ENCODE peak calls at places on chromosomes 7 and 10, in eight cellular contexts. M is nephron progenitor cell, K is brain microvascular endothelial cell, B is hepatocyte, E is NCI-H1092 treated with DMSO at 0.1 percent for 48 hours, T is heart right ventricle, H is upper lobe of right lung, W is mucosa of descending colon. L is an unnamed sample.
A peak's percentile ranks its signal among the peaks of the same experiment; 100 is the strongest.

GRCh38 chr10:107653832-107654287 is 489.4 kb upstream of the SORCS1 start:
- DNase-seq in B (peak; percentile 41), E (no peak), M (no peak), W (no peak), T (peak; percentile 9), H (no peak), K (peak; percentile 0), L (peak; percentile 72)

GRCh38 chr7:35630573-35630972 is 64.4 kb downstream of the HERPUD2 start:
- DNase-seq in H (no peak), E (no peak), M (no peak), T (no peak), K (peak; percentile 12), B (no peak), W (no peak), L (peak; percentile 47)

GRCh38 chr7:7176421-7177043 is 5.8 kb upstream of the C1GALT1 start:
- DNase-seq in T (no peak), M (no peak), E (no peak), H (no peak), B (peak; percentile 79), K (peak; percentile 81), W (no peak), L (peak; percentile 73)

GRCh38 chr7:105073143-105073542 is 59.1 kb downstream of the KMT2E start:
- DNase-seq in K (no peak), M (no peak), H (no peak), B (no peak), W (no peak), T (no peak), E (no peak), L (no peak)

GRCh38 chr7:117834983-117835664 is 38.1 kb downstream of the CTTNBP2 start:
- DNase-seq in E (peak; percentile 80), H (no peak), M (no peak), B (no peak), K (no peak), W (no peak), T (no peak), L (no peak)

GRCh38 chr10:114525368-114525949 is 121.2 kb upstream of the AFAP1L2 start:
- DNase-seq in T (no peak), H (no peak), B (no peak), K (peak; percentile 6), M (no peak), E (no peak), W (no peak), L (no peak)

GRCh38 chr10:78543749-78544446 is 510.2 kb downstream of the RPS24 start:
- DNase-seq in K (peak; percentile 33), M (peak; percentile 40), H (peak; percentile 65), E (no peak), T (peak; percentile 70), B (peak; percentile 64), W (no peak), L (no peak)

GRCh38 chr10:70551971-70552422 is 50.5 kb downstream of the PRF1 start:
- DNase-seq in K (peak; percentile 91), T (no peak), M (no peak), B (peak; percentile 77), E (no peak), W (no peak), H (peak; percentile 83), L (no peak)

GRCh38 chr10:100562806-100563293 is 27.1 kb downstream of the HIF1AN start:
- DNase-seq in M (peak; percentile 64), K (peak; percentile 23), H (no peak), B (peak; percentile 26), W (no peak), E (no peak), T (no peak), L (no peak)

GRCh38 chr10:132893090-132893489 is 49.3 kb downstream of the CFAP46 start:
- DNase-seq in T (no peak), H (peak; percentile 54), W (no peak), E (peak; percentile 6), B (no peak), M (peak; percentile 38), K (no peak), L (no peak)

GRCh38 chr10:119253433-119254174 is 46.2 kb downstream of the GRK5 start:
- DNase-seq in T (peak; percentile 73), K (peak; percentile 96), M (peak; percentile 48), E (no peak), W (peak; percentile 69), B (peak; percentile 88), H (no peak), L (peak; percentile 80)

GRCh38 chr7:2403718-2404648 is 572 bp downstream of the CHST12 start:
- DNase-seq in K (peak; percentile 9), B (peak; percentile 70), E (peak; percentile 48), T (no peak), M (peak; percentile 52), W (peak; percentile 75), H (peak; percentile 75), L (peak; percentile 16)

GRCh38 chr7:106114735-106115383 is 2.7 kb upstream of the SYPL1 start:
- DNase-seq in E (no peak), M (no peak), T (no peak), B (no peak), H (no peak), K (no peak), W (no peak), L (no peak)

GRCh38 chr7:148856035-148856881 is 27.8 kb downstream of the EZH2 start:
- DNase-seq in W (no peak), M (peak; percentile 26), B (peak; percentile 27), K (peak; percentile 29), H (no peak), E (peak; percentile 13), T (peak; percentile 29), L (no peak)

GRCh38 chr7:130853503-130854279 is 119.7 kb upstream of the KLF14 start:
- DNase-seq in H (no peak), W (no peak), E (no peak), M (no peak), B (no peak), T (no peak), K (no peak), L (no peak)

GRCh38 chr10:4655406-4655805 is 170.6 kb upstream of the AKR1E2 start:
- DNase-seq in B (no peak), H (no peak), W (no peak), E (no peak), T (no peak), M (no peak), K (no peak), L (peak; percentile 56)

GRCh38 chr7:155987681-155988080 is 175.4 kb upstream of the SHH start:
- DNase-seq in B (no peak), H (no peak), W (no peak), M (no peak), E (no peak), K (no peak), T (no peak), L (no peak)

GRCh38 chr7:46972205-46972604 is 609.7 kb downstream of the TNS3 start:
- DNase-seq in T (no peak), K (peak; percentile 75), H (no peak), E (no peak), M (no peak), W (no peak), B (no peak), L (peak; percentile 61)

GRCh38 chr7:80420876-80421275 is 91.0 kb downstream of the GNAT3 start:
- DNase-seq in T (no peak), K (no peak), W (no peak), B (no peak), H (no peak), E (no peak), M (no peak), L (no peak)

GRCh38 chr10:78524342-78524741 is 490.7 kb downstream of the RPS24 start:
- DNase-seq in W (no peak), E (no peak), T (no peak), B (no peak), K (no peak), H (no peak), M (no peak), L (no peak)

GRCh38 chr7:55239406-55239805 is 125.7 kb upstream of the LANCL2 start:
- DNase-seq in T (no peak), B (no peak), K (no peak), E (no peak), H (no peak), W (no peak), M (no peak), L (no peak)

GRCh38 chr10:61888744-61889143 is 12.8 kb upstream of the ARID5B start:
- DNase-seq in K (no peak), W (no peak), M (no peak), T (no peak), H (no peak), B (no peak), E (no peak), L (no peak)

GRCh38 chr7:11469028-11469718 is 362.8 kb downstream of the THSD7A start:
- DNase-seq in B (no peak), M (no peak), W (no peak), E (no peak), H (no peak), K (no peak), T (no peak), L (no peak)

GRCh38 chr10:14543048-14543903 is 212.6 kb upstream of the FRMD4A start:
- DNase-seq in H (peak; percentile 75), K (peak; percentile 43), E (no peak), M (no peak), W (no peak), B (no peak), T (peak; percentile 37), L (no peak)

GRCh38 chr7:132061931-132062330 is 505.5 kb upstream of the PODXL start:
- DNase-seq in K (no peak), M (no peak), B (no peak), E (no peak), T (no peak), H (no peak), W (no peak), L (no peak)

GRCh38 chr7:115635367-115635766 is 395.2 kb downstream of the TFEC start:
- DNase-seq in B (no peak), H (no peak), K (no peak), T (no peak), E (no peak), M (no peak), W (no peak), L (no peak)